ENCODE peak calls at places on chromosomes 3 and 15, in nine cellular contexts. Q is HCT116, C is breast epithelium, G is IMR-90, Y is tibial nerve, J is A549, K is GM12891, S is spleen, D is uterus. Z is an unnamed sample.

GRCh38 chr3:120420360-120420759 is 30.4 kb downstream of the FSTL1 start:
- DNase-seq in Q (no peak), C (no peak), G (no peak), Y (no peak), J (no peak), K (no peak), S (no peak), D (no peak), Z (no peak)

GRCh38 chr15:41980654-41981323 is 8.4 kb upstream of the EHD4 start:
- DNase-seq in Q (no peak), C (no peak), G (no peak), Y (no peak), J (no peak), K (no peak), S (peak; percentile 22), D (no peak), Z (no peak)

GRCh38 chr15:96565266-96565665 is 234.8 kb downstream of the NR2F2 start:
- DNase-seq in Q (no peak), C (no peak), G (no peak), Y (no peak), J (no peak), K (no peak), S (no peak), D (no peak), Z (no peak)

GRCh38 chr15:59587085-59587826 is 24.3 kb upstream of the GCNT3 start:
- DNase-seq in Q (peak; percentile 81), C (no peak), G (no peak), Y (no peak), J (peak; percentile 62), K (no peak), S (no peak), D (no peak), Z (peak; percentile 26)

GRCh38 chr15:77059761-77060345 is 11.1 kb downstream of the TSPAN3 start:
- DNase-seq in Q (no peak), C (no peak), G (peak; percentile 15), Y (no peak), J (no peak), K (no peak), S (no peak), D (no peak), Z (no peak)

GRCh38 chr15:52179278-52180195 is 11.7 kb downstream of the GNB5 start:
- DNase-seq in Q (peak; percentile 65), C (peak; percentile 89), G (peak; percentile 70), Y (peak; percentile 62), J (peak; percentile 90), K (peak; percentile 88), S (peak; percentile 96), D (peak; percentile 90), Z (peak; percentile 85)

GRCh38 chr3:64321747-64322146 is 96.5 kb upstream of the PRICKLE2 start:
- DNase-seq in Q (no peak), C (no peak), G (peak; percentile 85), Y (no peak), J (peak; percentile 27), K (no peak), S (no peak), D (no peak), Z (peak; percentile 22)

GRCh38 chr15:38090223-38090622 is 155.8 kb downstream of the TMCO5A start:
- DNase-seq in Q (no peak), C (no peak), G (no peak), Y (no peak), J (no peak), K (no peak), S (no peak), D (no peak), Z (no peak)

GRCh38 chr3:156681003-156681402 is 6.6 kb downstream of the TIPARP start:
- DNase-seq in Q (no peak), C (peak; percentile 69), G (peak; percentile 83), Y (no peak), J (peak; percentile 86), K (no peak), S (no peak), D (peak; percentile 53), Z (peak; percentile 55)

GRCh38 chr15:41494190-41494921 is 682 bp downstream of the ITPKA start:
- DNase-seq in Q (no peak), C (no peak), G (no peak), Y (no peak), J (peak; percentile 18), K (peak; percentile 60), S (peak; percentile 84), D (no peak), Z (peak; percentile 41)

GRCh38 chr3:106485202-106485601 is 616.4 kb upstream of the CBLB start:
- DNase-seq in Q (no peak), C (no peak), G (peak; percentile 13), Y (no peak), J (no peak), K (no peak), S (no peak), D (no peak), Z (no peak)

DNA sequence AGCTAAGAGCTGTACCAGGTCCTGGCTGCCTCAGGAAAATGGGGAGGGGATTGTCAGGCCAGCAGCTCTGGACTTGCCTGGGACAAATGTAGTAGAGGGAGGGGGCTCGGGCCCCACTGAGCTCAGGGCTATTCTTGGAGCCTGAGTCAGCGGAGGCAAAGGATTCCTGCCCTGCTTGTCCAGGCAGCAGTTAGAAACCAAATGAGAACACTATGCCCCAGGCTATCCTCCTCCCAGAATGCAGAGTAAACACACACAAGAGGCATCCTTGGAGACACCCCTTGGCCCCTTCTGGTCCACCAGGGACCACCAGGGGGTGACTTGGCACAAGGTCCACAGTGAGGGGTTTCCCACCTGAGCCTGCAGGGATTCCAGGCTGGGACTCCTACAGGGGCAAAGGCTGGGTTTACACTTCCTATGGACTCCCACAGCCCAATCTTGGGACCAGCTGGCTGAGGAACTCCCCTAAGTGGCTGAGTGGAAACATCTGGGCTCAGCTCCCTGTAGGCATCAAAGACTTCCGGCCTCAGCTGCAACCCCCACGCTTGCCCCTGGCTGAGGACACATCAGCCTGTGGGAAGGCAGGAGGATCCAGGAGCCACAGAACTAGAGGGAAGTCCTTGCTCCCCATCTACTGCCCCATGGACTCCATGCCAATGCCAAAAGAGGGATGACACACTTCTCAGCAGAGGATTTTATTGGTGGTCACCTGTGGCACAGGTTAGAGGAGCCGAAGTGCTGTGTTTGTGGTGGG is 3.4 kb upstream of the COL7A1 start:
- DNase-seq in Q (no peak), C (peak; percentile 93), G (peak; percentile 94), Y (no peak), J (peak; percentile 76), K (no peak), S (no peak), D (peak; percentile 87), Z (peak; percentile 17)
- TF ChIP-seq POLR2A in Q (no peak), C (no peak), G (no peak), Y (no peak), J (no peak), K (no peak), S (no peak), D (peak; percentile 23), Z (no peak)

DNA sequence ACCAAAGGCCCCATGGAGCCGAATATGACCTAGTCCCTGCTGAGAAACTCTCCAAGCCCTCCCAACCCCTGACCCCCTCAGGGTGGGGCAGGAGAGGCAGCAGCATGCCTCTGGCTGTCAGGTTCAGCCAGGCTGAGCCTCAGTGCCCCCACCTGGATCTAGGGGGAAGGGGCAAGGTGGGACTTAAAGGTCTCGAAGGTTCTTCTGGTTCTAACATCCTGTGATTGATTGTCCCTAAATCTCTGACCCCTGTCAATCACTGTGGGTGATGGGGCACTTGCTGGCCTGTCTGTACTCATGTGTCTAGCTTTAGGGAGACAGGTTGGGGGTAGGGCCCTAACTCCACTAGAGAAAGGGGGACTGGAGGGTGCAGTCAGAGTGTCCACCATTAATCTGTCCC is 13.8 kb downstream of the NBEAL2 start:
- DNase-seq in Q (no peak), C (no peak), G (no peak), Y (no peak), J (no peak), K (no peak), S (no peak), D (no peak), Z (no peak)
- TF ChIP-seq POLR2A in Q (no peak), C (no peak), G (no peak), Y (no peak), J (no peak), K (no peak), S (no peak), D (no peak), Z (no peak)

DNA sequence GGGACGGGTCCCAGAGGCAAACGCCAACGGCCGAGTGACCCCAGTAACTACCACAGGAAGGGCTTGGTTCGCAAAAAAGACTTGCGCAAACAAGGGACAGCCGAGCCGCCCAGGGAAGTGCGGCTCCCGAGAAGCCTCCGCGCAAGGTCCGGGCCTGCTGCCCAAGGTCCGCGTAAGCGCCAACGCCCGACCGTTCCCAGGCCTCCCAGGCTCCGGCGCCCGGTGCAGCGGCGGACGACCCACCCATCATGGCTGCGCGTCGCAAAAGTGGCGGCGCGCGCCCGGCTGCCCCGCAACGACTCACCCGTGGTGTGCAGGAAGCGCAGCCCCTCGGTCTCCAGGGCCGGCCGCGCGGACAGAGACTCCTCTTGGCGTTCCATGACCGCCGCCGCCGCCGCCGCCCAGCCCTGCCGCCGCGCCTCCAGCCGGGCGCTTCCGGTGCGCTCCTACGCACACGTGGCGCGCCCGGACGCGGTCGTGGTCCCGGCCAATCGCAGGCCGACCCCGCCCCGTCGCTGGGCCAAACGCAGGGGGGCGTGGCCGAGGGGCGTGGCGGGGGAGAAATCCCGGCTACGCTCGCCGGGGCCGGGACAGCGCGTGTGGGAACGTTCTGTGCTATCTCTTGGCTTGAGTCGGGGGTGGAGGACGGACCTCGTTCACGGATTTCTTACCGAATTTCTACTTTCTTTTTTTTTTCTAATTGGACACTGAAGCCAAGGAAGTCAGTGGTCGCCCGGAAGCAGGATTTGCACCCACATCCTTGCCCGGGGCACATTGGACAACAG is at the start of gene SELENOS:
- DNase-seq in Q (peak; percentile 65), C (peak; percentile 83), G (peak; percentile 84), Y (peak; percentile 90), J (peak; percentile 91), K (peak; percentile 86), S (peak; percentile 97), D (peak; percentile 89), Z (peak; percentile 92)
- TF ChIP-seq POLR2A in Q (peak; percentile 34), C (no peak), G (peak; percentile 79), Y (peak; percentile 97), J (peak; percentile 70), K (no peak), S (peak; percentile 63), D (peak; percentile 76), Z (peak; percentile 80)

DNA sequence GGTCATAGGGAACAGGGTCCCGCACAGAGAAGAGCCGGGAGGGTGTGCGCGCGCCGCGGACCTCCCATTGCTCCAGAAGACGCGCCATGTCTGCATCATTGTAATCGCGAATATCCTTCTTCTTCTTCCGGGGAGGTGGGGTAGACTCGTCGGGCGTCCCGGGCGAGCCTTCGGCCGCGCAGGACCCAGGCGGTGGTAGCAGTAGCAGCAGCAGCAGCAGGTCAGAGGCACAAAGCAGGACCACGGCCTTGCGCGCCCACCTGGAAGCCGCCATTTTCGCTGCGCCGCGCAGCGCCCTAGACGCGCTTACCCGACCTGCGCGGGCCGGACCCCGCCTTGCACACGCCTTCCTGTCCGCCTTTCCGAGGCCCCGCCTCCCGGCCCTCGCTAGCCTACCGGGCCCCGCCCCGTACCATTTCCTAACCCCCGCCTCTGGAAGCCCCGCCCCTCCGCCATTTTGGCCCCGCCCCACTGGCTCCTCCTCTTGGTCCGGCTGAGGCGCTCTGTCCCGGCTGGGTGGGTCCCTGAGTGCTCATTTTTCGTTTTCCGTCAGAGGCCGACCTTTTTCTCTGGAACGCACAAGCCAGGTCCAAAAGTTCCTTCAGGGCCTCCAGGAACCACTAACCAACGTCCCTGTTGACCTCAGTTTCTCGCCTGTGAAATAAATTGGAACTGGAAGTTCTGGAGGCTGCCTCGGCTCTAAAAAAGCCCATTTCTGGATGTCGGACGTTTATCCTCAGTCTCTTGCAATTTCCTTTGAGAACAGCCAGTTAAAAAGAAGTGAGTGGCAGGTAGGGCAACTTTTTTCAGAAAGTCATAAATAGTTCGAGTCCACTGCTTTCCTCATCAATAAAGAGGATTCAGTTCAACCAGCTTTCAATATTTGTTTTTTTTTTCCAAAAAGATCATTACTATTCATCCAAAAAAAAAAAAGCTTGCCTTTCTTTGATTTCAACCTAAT is at the start of gene MESD:
- DNase-seq in Q (peak; percentile 85), C (peak; percentile 95), G (peak; percentile 92), Y (peak; percentile 98), J (peak; percentile 97), K (peak; percentile 92), S (peak; percentile 99), D (peak; percentile 99), Z (peak; percentile 99)
- TF ChIP-seq POLR2A in Q (peak; percentile 89), C (peak; percentile 59), G (peak; percentile 73), Y (peak; percentile 95), J (peak; percentile 97), K (peak; percentile 96), S (peak; percentile 68), D (peak; percentile 80), Z (peak; percentile 88)